ENCODE peak calls at places on chromosomes 12 and 14, in seven cellular contexts. One of them, this sample, is unnamed.

GRCh38 chr14:99318959-99319295 is 46.9 kb upstream of the BCL11B start:
- DNase-seq in H9: no peak
- DNase-seq in pancreas: no peak
- DNase-seq in foreskin fibroblast: no peak
- DNase-seq in fibroblast of pulmonary artery: no peak
- DNase-seq in CD4-positive, alpha-beta T cell: no peak
- DNase-seq in stomach: no peak
- DNase-seq in this sample: no peak

GRCh38 chr12:62827042-62827441 is 107.9 kb downstream of the PPM1H start:
- DNase-seq in H9: no peak
- DNase-seq in pancreas: no peak
- DNase-seq in foreskin fibroblast: no peak
- DNase-seq in fibroblast of pulmonary artery: no peak
- DNase-seq in CD4-positive, alpha-beta T cell: no peak
- DNase-seq in stomach: no peak
- DNase-seq in this sample: no peak

GRCh38 chr12:113161415-113162016 is 12.0 kb downstream of the CFAP73 start:
- DNase-seq in H9: peak; percentile 100
- DNase-seq in pancreas: no peak
- DNase-seq in foreskin fibroblast: no peak
- DNase-seq in fibroblast of pulmonary artery: no peak
- DNase-seq in CD4-positive, alpha-beta T cell: no peak
- DNase-seq in stomach: no peak
- DNase-seq in this sample: peak; percentile 58

GRCh38 chr14:34365309-34365915 is 96.6 kb downstream of the SPTSSA start:
- DNase-seq in H9: no peak
- DNase-seq in pancreas: no peak
- DNase-seq in foreskin fibroblast: peak; percentile 2
- DNase-seq in fibroblast of pulmonary artery: peak; percentile 51
- DNase-seq in CD4-positive, alpha-beta T cell: no peak
- DNase-seq in stomach: no peak
- DNase-seq in this sample: no peak

GRCh38 chr14:22539831-22540230 is 49.2 kb downstream of the DAD1 start:
- DNase-seq in H9: no peak
- DNase-seq in pancreas: no peak
- DNase-seq in foreskin fibroblast: no peak
- DNase-seq in fibroblast of pulmonary artery: no peak
- DNase-seq in CD4-positive, alpha-beta T cell: no peak
- DNase-seq in stomach: no peak
- DNase-seq in this sample: no peak

GRCh38 chr12:2580821-2581220 is 213.9 kb upstream of the FKBP4 start:
- DNase-seq in H9: no peak
- DNase-seq in pancreas: no peak
- DNase-seq in foreskin fibroblast: no peak
- DNase-seq in fibroblast of pulmonary artery: no peak
- DNase-seq in CD4-positive, alpha-beta T cell: no peak
- DNase-seq in stomach: no peak
- DNase-seq in this sample: no peak

GRCh38 chr12:578743-579449 is 84.3 kb downstream of the NINJ2 start:
- DNase-seq in H9: no peak
- DNase-seq in pancreas: no peak
- DNase-seq in foreskin fibroblast: no peak
- DNase-seq in fibroblast of pulmonary artery: no peak
- DNase-seq in CD4-positive, alpha-beta T cell: no peak
- DNase-seq in stomach: no peak
- DNase-seq in this sample: no peak

GRCh38 chr12:87425942-87426554 is 603.2 kb downstream of the C12orf50 start:
- DNase-seq in H9: no peak
- DNase-seq in pancreas: no peak
- DNase-seq in foreskin fibroblast: no peak
- DNase-seq in fibroblast of pulmonary artery: no peak
- DNase-seq in CD4-positive, alpha-beta T cell: no peak
- DNase-seq in stomach: no peak
- DNase-seq in this sample: no peak

GRCh38 chr12:62006076-62006732 is 254.0 kb upstream of the USP15 start:
- DNase-seq in H9: peak; percentile 43
- DNase-seq in pancreas: no peak
- DNase-seq in foreskin fibroblast: peak; percentile 15
- DNase-seq in fibroblast of pulmonary artery: peak; percentile 55
- DNase-seq in CD4-positive, alpha-beta T cell: no peak
- DNase-seq in stomach: no peak
- DNase-seq in this sample: peak; percentile 32

GRCh38 chr14:24286996-24287395 is 12.6 kb downstream of the DHRS1 start:
- DNase-seq in H9: no peak
- DNase-seq in pancreas: no peak
- DNase-seq in foreskin fibroblast: no peak
- DNase-seq in fibroblast of pulmonary artery: no peak
- DNase-seq in CD4-positive, alpha-beta T cell: no peak
- DNase-seq in stomach: no peak
- DNase-seq in this sample: no peak

GRCh38 chr14:93993382-93993781 is 3.7 kb upstream of the CCDC197 start:
- DNase-seq in H9: no peak
- DNase-seq in pancreas: no peak
- DNase-seq in foreskin fibroblast: no peak
- DNase-seq in fibroblast of pulmonary artery: no peak
- DNase-seq in CD4-positive, alpha-beta T cell: no peak
- DNase-seq in stomach: no peak
- DNase-seq in this sample: no peak

DNA sequence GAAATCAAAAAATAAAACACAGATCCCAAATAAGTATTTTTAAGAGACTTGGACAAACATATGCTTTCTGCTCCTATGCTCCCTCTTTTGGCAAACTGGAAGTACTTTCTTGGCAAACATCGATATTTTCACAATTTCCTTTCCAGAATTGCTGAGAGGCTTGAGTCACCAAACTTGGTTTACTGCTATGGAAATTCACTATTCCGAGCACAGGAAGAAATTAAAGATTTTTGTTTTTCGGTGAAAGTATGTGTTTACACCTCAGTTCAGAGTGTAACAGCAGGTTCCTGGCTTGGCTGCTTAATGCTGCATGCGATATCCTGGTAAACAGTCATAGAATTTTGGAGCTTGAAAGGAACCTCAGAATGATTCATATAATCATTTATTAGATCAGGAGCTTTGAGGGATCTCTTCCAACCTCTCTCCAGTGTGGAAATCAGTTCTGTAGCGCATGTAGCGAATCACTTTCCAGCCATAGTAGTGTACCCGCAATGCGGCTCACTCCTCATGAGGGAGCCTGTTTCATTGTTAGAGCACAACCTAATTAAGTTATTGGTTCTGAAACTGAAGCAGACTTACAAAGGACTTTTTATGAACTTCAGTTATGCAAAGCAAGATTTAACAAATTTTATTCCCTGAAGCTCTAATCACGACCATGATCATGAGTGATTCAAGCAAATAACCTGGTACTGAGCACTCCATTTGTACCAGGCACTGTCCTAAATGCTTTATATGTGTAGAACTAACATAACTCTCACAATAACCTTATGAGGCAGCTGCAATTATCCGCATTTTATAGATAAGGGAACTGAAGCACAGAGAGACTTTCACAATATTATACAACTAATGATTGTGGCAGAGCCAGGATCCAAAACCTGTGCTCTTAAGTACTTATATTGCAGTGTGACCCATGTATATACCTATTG is 56.4 kb upstream of the ATP2A2 start:
- DNase-seq in H9: no peak
- DNase-seq in pancreas: no peak
- DNase-seq in foreskin fibroblast: peak; percentile 64
- DNase-seq in fibroblast of pulmonary artery: peak; percentile 92
- DNase-seq in CD4-positive, alpha-beta T cell: no peak
- DNase-seq in stomach: no peak
- DNase-seq in this sample: no peak
- TF ChIP-seq CTCF in H9: peak; percentile 61
- TF ChIP-seq CTCF in pancreas: peak; percentile 34
- TF ChIP-seq CTCF in foreskin fibroblast: peak; percentile 58
- TF ChIP-seq CTCF in fibroblast of pulmonary artery: peak; percentile 80
- TF ChIP-seq CTCF in CD4-positive, alpha-beta T cell: peak; percentile 18
- TF ChIP-seq CTCF in stomach: peak; percentile 49
- TF ChIP-seq CTCF in this sample: no peak

GRCh38 chr14:65214741-65215140 is 112.4 kb upstream of the MAX start:
- DNase-seq in H9: no peak
- DNase-seq in pancreas: no peak
- DNase-seq in foreskin fibroblast: no peak
- DNase-seq in fibroblast of pulmonary artery: peak; percentile 42
- DNase-seq in CD4-positive, alpha-beta T cell: no peak
- DNase-seq in stomach: no peak
- DNase-seq in this sample: no peak
- TF ChIP-seq CTCF in H9: no peak
- TF ChIP-seq CTCF in pancreas: no peak
- TF ChIP-seq CTCF in foreskin fibroblast: no peak
- TF ChIP-seq CTCF in fibroblast of pulmonary artery: no peak
- TF ChIP-seq CTCF in CD4-positive, alpha-beta T cell: no peak
- TF ChIP-seq CTCF in stomach: no peak
- TF ChIP-seq CTCF in this sample: no peak

GRCh38 chr14:36438883-36439282 is 81.1 kb downstream of the NKX2-1 start:
- DNase-seq in H9: no peak
- DNase-seq in pancreas: no peak
- DNase-seq in foreskin fibroblast: no peak
- DNase-seq in fibroblast of pulmonary artery: no peak
- DNase-seq in CD4-positive, alpha-beta T cell: no peak
- DNase-seq in stomach: no peak
- DNase-seq in this sample: no peak
- TF ChIP-seq CTCF in H9: no peak
- TF ChIP-seq CTCF in pancreas: no peak
- TF ChIP-seq CTCF in foreskin fibroblast: no peak
- TF ChIP-seq CTCF in fibroblast of pulmonary artery: no peak
- TF ChIP-seq CTCF in CD4-positive, alpha-beta T cell: no peak
- TF ChIP-seq CTCF in stomach: no peak
- TF ChIP-seq CTCF in this sample: no peak

GRCh38 chr12:49646871-49647270 is 23.5 kb downstream of the PRPF40B start:
- DNase-seq in H9: no peak
- DNase-seq in pancreas: peak; percentile 43
- DNase-seq in foreskin fibroblast: no peak
- DNase-seq in fibroblast of pulmonary artery: no peak
- DNase-seq in CD4-positive, alpha-beta T cell: no peak
- DNase-seq in stomach: no peak
- DNase-seq in this sample: no peak
- TF ChIP-seq CTCF in H9: no peak
- TF ChIP-seq CTCF in pancreas: no peak
- TF ChIP-seq CTCF in foreskin fibroblast: no peak
- TF ChIP-seq CTCF in fibroblast of pulmonary artery: no peak
- TF ChIP-seq CTCF in CD4-positive, alpha-beta T cell: no peak
- TF ChIP-seq CTCF in stomach: no peak
- TF ChIP-seq CTCF in this sample: no peak